ENCODE peak calls at places on chromosomes 12 and 14, in nine cellular contexts. C is IMR-90, F is colonic mucosa, Z is endothelial cell, B is psoas muscle, P is HL-60, V is Calu3, H is fibroblast of lung, I is HFFc6. S is an unnamed sample.

GRCh38 chr12:121794532-121795028 is 1.1 kb upstream of the RHOF start:
- DNase-seq in C (no peak), F (no peak), Z (no peak), B (peak), P (no peak), V (no peak), H (no peak), I (no peak), S (no peak)

GRCh38 chr12:47885566-47885965 is 19.2 kb downstream of the VDR start:
- DNase-seq in C (no peak), F (no peak), Z (no peak), B (no peak), P (no peak), V (no peak), H (no peak), I (no peak), S (no peak)

GRCh38 chr14:55556929-55557623 is 22.9 kb upstream of the KTN1 start:
- DNase-seq in C (peak), F (peak), Z (no peak), B (peak), P (no peak), V (peak), H (peak), I (peak), S (no peak)

GRCh38 chr14:106044949-106045596 is 518.7 kb downstream of the TMEM121 start:
- DNase-seq in C (no peak), F (peak), Z (no peak), B (peak), P (peak), V (peak), H (no peak), I (no peak), S (peak)

GRCh38 chr14:104650057-104650980 is 39.1 kb upstream of the INF2 start:
- DNase-seq in C (peak), F (peak), Z (peak), B (peak), P (no peak), V (peak), H (peak), I (peak), S (peak)

GRCh38 chr14:31902002-31902401 is 175.1 kb upstream of the ARHGAP5 start:
- DNase-seq in C (no peak), F (no peak), Z (no peak), B (no peak), P (no peak), V (peak), H (no peak), I (no peak), S (no peak)

GRCh38 chr12:65945457-65945856 is 121.2 kb downstream of the HMGA2 start:
- DNase-seq in C (no peak), F (no peak), Z (no peak), B (no peak), P (no peak), V (no peak), H (no peak), I (no peak), S (no peak)

GRCh38 chr14:50013198-50013918 is 103.0 kb downstream of the VCPKMT start:
- DNase-seq in C (no peak), F (peak), Z (no peak), B (no peak), P (no peak), V (peak), H (peak), I (peak), S (no peak)

GRCh38 chr12:104507672-104508071 is 50.9 kb downstream of the CHST11 start:
- DNase-seq in C (no peak), F (no peak), Z (no peak), B (no peak), P (no peak), V (no peak), H (no peak), I (no peak), S (no peak)

GRCh38 chr12:64077922-64078321 is 144.2 kb downstream of the KICS2 start:
- DNase-seq in C (no peak), F (no peak), Z (no peak), B (no peak), P (no peak), V (no peak), H (no peak), I (peak), S (no peak)

GRCh38 chr14:104293851-104294627 is 155.7 kb downstream of the KIF26A start:
- DNase-seq in C (no peak), F (peak), Z (no peak), B (peak), P (no peak), V (no peak), H (no peak), I (no peak), S (no peak)

GRCh38 chr14:99595034-99595433 is 9.0 kb downstream of the CCDC85C start:
- DNase-seq in C (no peak), F (no peak), Z (no peak), B (no peak), P (no peak), V (no peak), H (no peak), I (no peak), S (peak)

GRCh38 chr14:99946652-99947489 is 118.4 kb upstream of the EVL start:
- DNase-seq in C (no peak), F (peak), Z (peak), B (no peak), P (no peak), V (peak), H (no peak), I (no peak), S (peak)

GRCh38 chr12:132904718-132905328 is 17.4 kb upstream of the CHFR start:
- DNase-seq in C (no peak), F (peak), Z (peak), B (peak), P (no peak), V (no peak), H (peak), I (no peak), S (peak)

GRCh38 chr12:90366286-90366685 is 588.7 kb downstream of the CCER1 start:
- DNase-seq in C (peak), F (no peak), Z (no peak), B (no peak), P (no peak), V (no peak), H (peak), I (no peak), S (no peak)

GRCh38 chr14:26377150-26377549 is 220.7 kb downstream of the NOVA1 start:
- DNase-seq in C (no peak), F (no peak), Z (no peak), B (no peak), P (peak), V (no peak), H (no peak), I (no peak), S (no peak)

GRCh38 chr14:90808759-90809529 is 7.3 kb downstream of the TTC7B start:
- DNase-seq in C (peak), F (no peak), Z (no peak), B (peak), P (no peak), V (no peak), H (peak), I (peak), S (no peak)

GRCh38 chr12:63206908-63207307 is 55.9 kb upstream of the AVPR1A start:
- DNase-seq in C (no peak), F (peak), Z (no peak), B (peak), P (no peak), V (no peak), H (no peak), I (peak), S (no peak)

GRCh38 chr12:52454411-52455201 is 2.7 kb upstream of the KRT6B start:
- DNase-seq in C (no peak), F (no peak), Z (no peak), B (no peak), P (no peak), V (no peak), H (peak), I (no peak), S (no peak)

DNA sequence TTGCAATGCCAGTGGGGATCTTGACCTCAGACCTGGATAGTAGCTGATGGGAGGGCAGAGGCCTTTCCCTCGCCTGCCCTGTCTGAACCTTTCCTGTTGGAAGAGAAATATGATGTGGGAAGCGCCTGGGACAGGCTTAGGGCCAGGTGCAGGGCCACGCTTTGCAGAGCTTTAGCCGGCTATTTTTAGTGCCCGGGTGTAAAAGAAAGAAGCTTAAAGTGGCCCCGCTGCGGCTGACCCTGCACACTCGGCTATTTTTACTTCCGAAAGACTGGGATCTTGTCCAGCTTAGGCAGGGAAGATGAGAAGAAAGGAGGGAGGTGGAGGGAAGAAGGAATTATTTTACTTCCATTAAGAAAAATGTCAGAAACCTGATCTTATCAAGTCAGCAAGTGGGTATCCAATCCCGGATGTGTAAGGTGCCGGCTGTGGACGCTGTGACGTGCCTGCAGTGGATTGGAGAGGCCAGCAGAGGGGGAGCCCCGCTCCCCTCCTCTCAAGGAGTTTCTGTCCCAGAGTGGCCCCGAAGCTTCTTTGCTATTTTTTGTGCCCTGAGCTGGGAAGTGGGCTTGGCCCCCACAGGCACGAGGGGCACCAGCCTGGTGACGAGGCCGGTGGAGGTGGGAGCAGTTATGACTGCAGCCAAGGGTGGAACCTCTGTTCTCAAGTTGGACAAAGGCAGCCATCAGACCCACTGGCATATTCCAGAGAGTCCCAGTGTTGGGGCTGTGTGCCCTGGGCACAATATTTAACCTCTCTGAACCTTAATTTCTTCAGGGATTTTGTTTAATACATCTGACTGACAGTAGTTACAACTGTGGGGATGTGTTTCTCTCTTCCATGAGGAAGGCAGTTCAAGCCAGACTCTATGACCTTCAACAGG is 97.7 kb downstream of the ESRRB start:
- DNase-seq in C (peak), F (no peak), Z (no peak), B (peak), P (no peak), V (no peak), H (peak), I (no peak), S (no peak)
- TF ChIP-seq CTCF in C (no peak), F (no peak), Z (no peak), B (peak), P (no peak), V (no peak), H (no peak), I (peak), S (no peak)

GRCh38 chr12:29088611-29089219 is 60.4 kb upstream of the FAR2 start:
- DNase-seq in C (peak), F (no peak), Z (no peak), B (no peak), P (no peak), V (no peak), H (peak), I (no peak), S (peak)
- TF ChIP-seq CTCF in C (peak), F (peak), Z (peak), B (no peak), P (peak), V (peak), H (peak), I (peak), S (peak)

GRCh38 chr14:68924392-68925158 is 54.5 kb downstream of the ACTN1 start:
- DNase-seq in C (no peak), F (no peak), Z (no peak), B (no peak), P (no peak), V (no peak), H (peak), I (peak), S (no peak)
- TF ChIP-seq CTCF in C (no peak), F (no peak), Z (no peak), B (no peak), P (no peak), V (no peak), H (no peak), I (no peak), S (no peak)

GRCh38 chr12:113822986-113823385 is 143.1 kb downstream of the RBM19 start:
- DNase-seq in C (no peak), F (no peak), Z (no peak), B (no peak), P (no peak), V (no peak), H (no peak), I (no peak), S (no peak)
- TF ChIP-seq CTCF in C (no peak), F (no peak), Z (no peak), B (no peak), P (no peak), V (no peak), H (no peak), I (no peak), S (no peak)

GRCh38 chr12:43675048-43675904 is 83.3 kb downstream of the PUS7L start:
- DNase-seq in C (no peak), F (no peak), Z (no peak), B (no peak), P (no peak), V (no peak), H (peak), I (no peak), S (no peak)

DNA sequence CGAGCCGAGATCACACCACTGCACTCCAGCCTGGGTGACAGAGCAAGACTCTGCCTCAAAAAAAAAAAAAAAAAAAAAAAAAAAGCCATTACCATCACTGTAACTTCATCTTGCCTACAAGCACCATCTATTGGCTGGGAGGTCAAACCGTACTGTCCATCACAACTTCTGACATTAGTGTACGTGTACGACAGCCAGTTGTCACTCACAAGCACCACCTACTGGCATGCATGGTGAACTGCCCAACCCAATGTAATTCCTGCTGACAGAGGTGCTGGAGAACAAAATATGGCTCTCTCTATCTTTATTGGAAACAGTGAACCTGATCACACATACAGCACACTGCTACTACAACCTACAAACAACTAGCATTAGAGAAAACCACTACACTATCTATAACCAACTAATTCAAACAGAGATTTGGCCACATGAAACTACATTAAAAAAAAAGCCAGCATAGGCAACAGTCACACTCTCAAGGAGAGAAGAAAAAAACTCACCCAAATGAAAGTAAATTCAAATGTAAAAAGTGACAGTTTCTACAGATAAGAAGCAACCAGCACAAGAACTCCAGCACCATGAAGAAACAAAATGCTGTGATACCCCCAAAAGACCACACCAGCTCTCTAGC is 82.3 kb downstream of the PUS7L start:
- DNase-seq in C (peak), F (no peak), Z (peak), B (no peak), P (peak), V (peak), H (no peak), I (no peak), S (peak)
- TF ChIP-seq CTCF in C (peak), F (no peak), Z (peak), B (peak), P (peak), V (peak), H (peak), I (peak), S (peak)